ENCODE peak calls at places on chromosomes 11 and 22, in nine cellular contexts. V, E, R, G, W, C, S, T and B are unnamed samples.

GRCh38 chr11:17208257-17208999 is 642 bp upstream of the PIK3C2A start:
- DNase-seq in E (peak; percentile 75), W (peak; percentile 62), G (no peak), S (no peak), V (peak; percentile 71), T (peak; percentile 61), R (peak; percentile 82), C (peak; percentile 88), B (peak; percentile 66)

GRCh38 chr11:8266246-8267241 is 2.9 kb upstream of the LMO1 start:
- DNase-seq in W (no peak), V (no peak), C (no peak), E (no peak), S (no peak), T (peak; percentile 4), R (no peak), G (peak; percentile 29), B (no peak)

GRCh38 chr11:3853935-3854659 is 1.4 kb upstream of the STIM1 start:
- DNase-seq in E (no peak), W (peak; percentile 60), C (no peak), R (no peak), G (peak; percentile 85), S (peak; percentile 59), V (peak; percentile 72), T (peak; percentile 34), B (peak; percentile 55)

GRCh38 chr11:134666273-134667174 is 254.5 kb upstream of the B3GAT1 start:
- DNase-seq in S (no peak), V (no peak), T (no peak), G (no peak), C (no peak), W (no peak), E (no peak), R (no peak), B (no peak)

GRCh38 chr22:28023036-28023435 is 104.0 kb upstream of the PITPNB start:
- DNase-seq in E (no peak), C (no peak), W (no peak), R (no peak), S (no peak), T (no peak), G (peak; percentile 37), V (no peak), B (no peak)

GRCh38 chr11:35040221-35040942 is 98.6 kb upstream of the CD44 start:
- DNase-seq in V (peak; percentile 55), C (no peak), R (no peak), E (peak; percentile 36), W (no peak), T (no peak), S (no peak), G (no peak), B (no peak)

GRCh38 chr22:29157759-29158535 is 47.7 kb upstream of the EMID1 start:
- DNase-seq in V (peak; percentile 47), E (no peak), T (no peak), C (no peak), G (peak; percentile 28), S (no peak), W (no peak), R (peak; percentile 15), B (no peak)

GRCh38 chr11:107590460-107591097 is 368 bp upstream of the ELMOD1 start:
- DNase-seq in W (no peak), G (no peak), S (no peak), E (peak; percentile 17), T (no peak), V (no peak), R (no peak), C (no peak), B (no peak)

GRCh38 chr11:22193348-22194051 is 615 bp downstream of the ANO5 start:
- DNase-seq in C (peak; percentile 3), S (peak; percentile 31), W (peak; percentile 14), E (peak; percentile 30), R (no peak), T (no peak), G (no peak), V (peak; percentile 6), B (no peak)

GRCh38 chr11:22194907-22195306 is 2.0 kb downstream of the ANO5 start:
- DNase-seq in W (no peak), S (no peak), T (no peak), G (no peak), E (no peak), V (no peak), R (no peak), C (no peak), B (no peak)

GRCh38 chr11:22190827-22191463 is 1.9 kb upstream of the ANO5 start:
- DNase-seq in W (no peak), R (no peak), C (no peak), E (no peak), T (no peak), G (no peak), V (no peak), S (no peak), B (no peak)

GRCh38 chr11:22192289-22192641 is 620 bp upstream of the ANO5 start:
- DNase-seq in S (peak; percentile 28), W (peak; percentile 43), C (no peak), V (peak; percentile 21), R (no peak), T (no peak), E (peak; percentile 66), G (no peak), B (no peak)

DNA sequence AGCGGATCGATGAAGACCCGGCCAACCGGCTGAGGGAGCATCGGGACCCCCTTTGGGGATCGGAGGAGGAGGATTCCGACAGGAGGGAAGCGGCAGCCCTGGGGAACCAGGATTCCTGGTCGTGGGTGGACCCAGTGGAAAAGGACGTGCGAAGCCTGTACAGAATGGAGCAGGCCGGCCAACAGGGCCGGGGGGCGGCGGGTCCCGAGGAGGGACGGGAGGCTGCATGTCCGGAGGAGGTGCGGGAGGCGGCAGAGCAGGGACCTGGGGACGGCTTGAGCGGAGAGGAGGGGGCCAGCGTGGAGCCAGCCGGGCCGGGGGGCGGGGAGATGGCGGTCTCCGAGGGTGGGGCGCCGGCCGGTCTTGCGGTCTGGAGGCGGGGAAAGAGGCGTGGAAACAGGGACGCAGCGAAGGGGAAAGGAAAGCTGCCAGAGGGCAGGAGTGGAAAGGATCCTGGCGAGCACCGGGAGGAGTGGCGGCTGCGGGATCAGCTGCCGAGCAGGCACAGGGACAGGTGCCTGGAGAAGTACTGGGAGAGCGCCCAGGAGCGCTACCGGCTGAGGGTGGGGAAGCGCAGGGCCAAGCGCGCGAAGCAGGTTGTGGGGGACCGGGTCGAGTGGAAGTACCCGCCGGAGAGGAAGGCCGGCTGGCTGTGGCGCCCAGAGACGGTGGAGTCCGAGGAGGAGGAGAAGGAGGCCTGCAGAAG is at the start of gene ANO5:
- DNase-seq in S (peak; percentile 86), R (no peak), E (peak; percentile 71), C (peak; percentile 20), V (peak; percentile 42), W (peak; percentile 74), T (peak; percentile 25), G (peak; percentile 55), B (peak; percentile 7)
- TF ChIP-seq POLR2A in S (peak; percentile 46), R (no peak), E (peak; percentile 52), C (no peak), V (no peak), W (no peak), T (peak; percentile 15), G (no peak), B (no peak)

DNA sequence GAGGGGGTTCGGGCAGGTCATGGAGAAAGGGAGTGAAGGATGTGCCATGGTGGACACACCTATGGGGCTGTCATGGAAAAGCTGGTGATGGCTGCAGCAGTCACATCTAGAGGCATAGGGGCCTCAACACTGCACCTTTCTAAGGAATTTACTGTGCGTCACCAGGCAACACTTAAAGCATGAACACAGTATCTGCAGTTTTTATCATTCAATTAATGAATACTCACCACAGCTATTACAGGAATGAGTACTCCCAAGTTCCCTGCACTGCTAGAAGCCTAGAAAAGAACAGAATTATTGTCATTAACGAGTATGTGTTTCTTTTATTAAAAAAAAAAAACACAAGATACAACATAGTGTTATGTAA is 19.0 kb downstream of the SERPIND1 start:
- DNase-seq in S (no peak), V (no peak), W (no peak), R (no peak), C (no peak), E (no peak), T (no peak), G (no peak), B (no peak)
- TF ChIP-seq POLR2A in S (no peak), V (no peak), W (no peak), R (no peak), C (no peak), E (no peak), T (no peak), G (no peak), B (no peak)

GRCh38 chr22:19943665-19944026 is 2.0 kb upstream of the TXNRD2 start:
- DNase-seq in R (no peak), V (peak; percentile 72), C (no peak), S (no peak), T (no peak), E (peak; percentile 29), W (no peak), G (no peak), B (peak; percentile 44)

GRCh38 chr22:19941365-19942070 is at the start of the genes COMT and TXNRD2:
- DNase-seq in E (peak; percentile 62), C (peak; percentile 57), R (no peak), S (peak; percentile 79), V (peak; percentile 96), W (peak; percentile 78), G (peak; percentile 80), T (peak; percentile 55), B (peak; percentile 84)

GRCh38 chr22:19942071-19942885 is 660 bp upstream of the TXNRD2 start:
- DNase-seq in V (peak; percentile 84), T (no peak), E (peak; percentile 18), R (no peak), G (no peak), W (no peak), S (no peak), C (peak; percentile 55), B (peak; percentile 52)

GRCh38 chr22:19940536-19941364 is 822 bp upstream of the COMT start:
- DNase-seq in T (no peak), W (no peak), R (no peak), C (no peak), G (no peak), S (no peak), V (peak; percentile 78), E (peak; percentile 28), B (no peak)

DNA sequence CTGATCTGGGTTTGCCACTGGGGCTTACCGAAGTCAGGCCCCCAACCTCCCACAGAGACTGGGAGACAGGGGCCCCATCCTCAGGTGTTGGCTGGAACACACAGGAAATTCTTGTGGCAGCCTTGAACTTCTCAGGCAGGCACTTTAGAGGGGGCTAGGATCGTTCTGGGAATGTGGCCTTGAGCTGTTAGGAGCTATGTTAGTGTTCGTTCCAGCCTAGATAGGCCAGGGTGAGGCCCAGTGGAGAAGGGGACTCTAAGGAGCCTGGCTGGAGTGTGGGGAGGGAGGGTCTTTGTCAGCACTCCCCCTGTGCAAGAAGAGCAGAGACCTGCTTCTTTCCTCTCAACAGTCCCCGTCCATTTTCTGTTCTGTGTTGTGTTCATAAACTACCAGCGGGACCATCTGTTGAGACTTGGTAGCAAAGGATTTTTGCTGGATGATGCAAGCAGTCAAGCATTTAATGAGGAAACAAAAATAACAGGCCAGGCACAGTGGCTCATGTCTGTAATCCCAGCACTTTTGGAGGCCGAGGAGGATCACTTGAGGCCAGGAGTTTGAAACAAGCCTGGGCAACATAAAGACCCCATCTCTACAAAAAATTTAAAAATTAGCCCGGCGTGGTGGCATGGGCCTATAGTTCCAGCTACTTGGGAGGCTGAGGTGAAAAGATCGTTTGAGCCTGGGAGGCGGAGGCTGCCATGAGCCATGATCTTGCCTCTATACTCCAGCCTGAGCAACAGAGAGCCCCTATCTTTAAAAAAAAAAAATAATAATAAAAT is 1.5 kb upstream of the TXNRD2 start:
- DNase-seq in V (peak; percentile 74), E (no peak), R (no peak), S (no peak), G (no peak), T (peak; percentile 69), W (no peak), C (peak; percentile 72), B (peak; percentile 39)
- TF ChIP-seq POLR2A in V (no peak), E (no peak), R (no peak), S (no peak), G (no peak), T (peak; percentile 39), W (peak; percentile 29), C (no peak), B (peak; percentile 21)

GRCh38 chr11:911031-911889 is 650 bp upstream of the CHID1 start:
- DNase-seq in G (peak; percentile 83), C (peak; percentile 51), S (peak; percentile 53), V (peak; percentile 69), R (no peak), T (peak; percentile 41), W (peak; percentile 47), E (no peak), B (peak; percentile 78)
- TF ChIP-seq POLR2A in G (no peak), C (peak; percentile 84), S (no peak), V (peak; percentile 69), R (peak; percentile 74), T (no peak), W (no peak), E (peak; percentile 43), B (no peak)